ENCODE peak calls at places on chromosomes 1 and 21, in seven cellular contexts. One of them, this sample, is unnamed.

GRCh38 chr1:25568090-25568833 is 24.9 kb downstream of the LDLRAP1 start:
- DNase-seq in kidney: no peak
- DNase-seq in iPS-NIHi11: peak
- DNase-seq in pons: peak
- DNase-seq in lung: no peak
- DNase-seq in pancreas: no peak
- DNase-seq in H7: peak
- DNase-seq in this sample: no peak

GRCh38 chr1:1908506-1908791 is 6.6 kb upstream of the CALML6 start:
- DNase-seq in kidney: peak
- DNase-seq in iPS-NIHi11: peak
- DNase-seq in pons: no peak
- DNase-seq in lung: no peak
- DNase-seq in pancreas: no peak
- DNase-seq in H7: no peak
- DNase-seq in this sample: no peak

GRCh38 chr1:183472488-183473285 is at the start of gene SMG7:
- DNase-seq in kidney: peak
- DNase-seq in iPS-NIHi11: peak
- DNase-seq in pons: peak
- DNase-seq in lung: peak
- DNase-seq in pancreas: peak
- DNase-seq in H7: peak
- DNase-seq in this sample: peak

GRCh38 chr1:170807432-170807831 is 127.9 kb upstream of the MROH9 start:
- DNase-seq in kidney: no peak
- DNase-seq in iPS-NIHi11: no peak
- DNase-seq in pons: no peak
- DNase-seq in lung: no peak
- DNase-seq in pancreas: no peak
- DNase-seq in H7: no peak
- DNase-seq in this sample: no peak

GRCh38 chr1:202967684-202968281 is 726 bp upstream of the CYB5R1 start:
- DNase-seq in kidney: no peak
- DNase-seq in iPS-NIHi11: no peak
- DNase-seq in pons: peak
- DNase-seq in lung: no peak
- DNase-seq in pancreas: no peak
- DNase-seq in H7: peak
- DNase-seq in this sample: no peak

GRCh38 chr1:30572192-30572591 is 151.2 kb downstream of the MATN1 start:
- DNase-seq in kidney: no peak
- DNase-seq in iPS-NIHi11: no peak
- DNase-seq in pons: no peak
- DNase-seq in lung: no peak
- DNase-seq in pancreas: no peak
- DNase-seq in H7: no peak
- DNase-seq in this sample: no peak

GRCh38 chr21:14454642-14455009 is 71.7 kb upstream of the HSPA13 start:
- DNase-seq in kidney: no peak
- DNase-seq in iPS-NIHi11: no peak
- DNase-seq in pons: no peak
- DNase-seq in lung: no peak
- DNase-seq in pancreas: no peak
- DNase-seq in H7: no peak
- DNase-seq in this sample: no peak

GRCh38 chr1:78045850-78046778 is at the start of gene GIPC2:
- DNase-seq in kidney: no peak
- DNase-seq in iPS-NIHi11: peak
- DNase-seq in pons: no peak
- DNase-seq in lung: no peak
- DNase-seq in pancreas: peak
- DNase-seq in H7: peak
- DNase-seq in this sample: peak

GRCh38 chr1:9239622-9240401 is 5.2 kb downstream of the H6PD start:
- DNase-seq in kidney: no peak
- DNase-seq in iPS-NIHi11: no peak
- DNase-seq in pons: peak
- DNase-seq in lung: peak
- DNase-seq in pancreas: no peak
- DNase-seq in H7: no peak
- DNase-seq in this sample: no peak

GRCh38 chr1:110800079-110800478 is 72.9 kb upstream of the CD53 start:
- DNase-seq in kidney: no peak
- DNase-seq in iPS-NIHi11: no peak
- DNase-seq in pons: no peak
- DNase-seq in lung: no peak
- DNase-seq in pancreas: no peak
- DNase-seq in H7: no peak
- DNase-seq in this sample: no peak

GRCh38 chr1:152325111-152325510 is at the start of gene FLG:
- DNase-seq in kidney: no peak
- DNase-seq in iPS-NIHi11: no peak
- DNase-seq in pons: no peak
- DNase-seq in lung: no peak
- DNase-seq in pancreas: no peak
- DNase-seq in H7: no peak
- DNase-seq in this sample: no peak

GRCh38 chr1:42146916-42147320 is 6.3 kb upstream of the GUCA2B start:
- DNase-seq in kidney: peak
- DNase-seq in iPS-NIHi11: peak
- DNase-seq in pons: peak
- DNase-seq in lung: peak
- DNase-seq in pancreas: peak
- DNase-seq in H7: peak
- DNase-seq in this sample: peak

GRCh38 chr21:45283611-45284455 is 3.9 kb downstream of the POFUT2 start:
- DNase-seq in kidney: peak
- DNase-seq in iPS-NIHi11: peak
- DNase-seq in pons: no peak
- DNase-seq in lung: no peak
- DNase-seq in pancreas: no peak
- DNase-seq in H7: no peak
- DNase-seq in this sample: no peak

GRCh38 chr1:241323510-241323909 is 33.5 kb downstream of the RGS7 start:
- DNase-seq in kidney: no peak
- DNase-seq in iPS-NIHi11: peak
- DNase-seq in pons: no peak
- DNase-seq in lung: no peak
- DNase-seq in pancreas: no peak
- DNase-seq in H7: peak
- DNase-seq in this sample: peak

GRCh38 chr1:47781171-47781959 is 215.8 kb downstream of the TRABD2B start:
- DNase-seq in kidney: no peak
- DNase-seq in iPS-NIHi11: no peak
- DNase-seq in pons: no peak
- DNase-seq in lung: peak
- DNase-seq in pancreas: no peak
- DNase-seq in H7: no peak
- DNase-seq in this sample: no peak

GRCh38 chr1:244667797-244668196 is 14.9 kb downstream of the DESI2 start:
- DNase-seq in kidney: no peak
- DNase-seq in iPS-NIHi11: no peak
- DNase-seq in pons: no peak
- DNase-seq in lung: no peak
- DNase-seq in pancreas: no peak
- DNase-seq in H7: no peak
- DNase-seq in this sample: no peak

GRCh38 chr1:42221952-42222606 is 57.5 kb upstream of the GUCA2A start:
- DNase-seq in kidney: no peak
- DNase-seq in iPS-NIHi11: no peak
- DNase-seq in pons: no peak
- DNase-seq in lung: no peak
- DNase-seq in pancreas: no peak
- DNase-seq in H7: no peak
- DNase-seq in this sample: no peak

GRCh38 chr1:7218210-7218832 is 433.1 kb downstream of the CAMTA1 start:
- DNase-seq in kidney: no peak
- DNase-seq in iPS-NIHi11: peak
- DNase-seq in pons: peak
- DNase-seq in lung: no peak
- DNase-seq in pancreas: no peak
- DNase-seq in H7: peak
- DNase-seq in this sample: no peak

GRCh38 chr1:39701092-39701460 is 9.8 kb upstream of the HPCAL4 start:
- DNase-seq in kidney: no peak
- DNase-seq in iPS-NIHi11: no peak
- DNase-seq in pons: no peak
- DNase-seq in lung: no peak
- DNase-seq in pancreas: peak
- DNase-seq in H7: no peak
- DNase-seq in this sample: no peak

GRCh38 chr1:60935599-60935990 is 146.8 kb upstream of the NFIA start:
- DNase-seq in kidney: no peak
- DNase-seq in iPS-NIHi11: no peak
- DNase-seq in pons: no peak
- DNase-seq in lung: no peak
- DNase-seq in pancreas: no peak
- DNase-seq in H7: no peak
- DNase-seq in this sample: no peak

GRCh38 chr1:29825274-29825940 is 589.1 kb downstream of the PTPRU start:
- DNase-seq in kidney: no peak
- DNase-seq in iPS-NIHi11: no peak
- DNase-seq in pons: no peak
- DNase-seq in lung: no peak
- DNase-seq in pancreas: no peak
- DNase-seq in H7: no peak
- DNase-seq in this sample: no peak

GRCh38 chr1:167197692-167198091 is 23.0 kb upstream of the POU2F1 start:
- DNase-seq in kidney: no peak
- DNase-seq in iPS-NIHi11: no peak
- DNase-seq in pons: no peak
- DNase-seq in lung: no peak
- DNase-seq in pancreas: no peak
- DNase-seq in H7: no peak
- DNase-seq in this sample: no peak

GRCh38 chr1:181855380-181855779 is 206.1 kb downstream of the ZNF648 start:
- DNase-seq in kidney: no peak
- DNase-seq in iPS-NIHi11: no peak
- DNase-seq in pons: no peak
- DNase-seq in lung: no peak
- DNase-seq in pancreas: no peak
- DNase-seq in H7: no peak
- DNase-seq in this sample: no peak

GRCh38 chr1:85258536-85259117 is 835 bp downstream of the C1orf52 start:
- DNase-seq in kidney: no peak
- DNase-seq in iPS-NIHi11: no peak
- DNase-seq in pons: no peak
- DNase-seq in lung: no peak
- DNase-seq in pancreas: no peak
- DNase-seq in H7: no peak
- DNase-seq in this sample: no peak

GRCh38 chr1:168921514-168922106 is 184.9 kb upstream of the ATP1B1 start:
- DNase-seq in kidney: no peak
- DNase-seq in iPS-NIHi11: no peak
- DNase-seq in pons: no peak
- DNase-seq in lung: no peak
- DNase-seq in pancreas: no peak
- DNase-seq in H7: no peak
- DNase-seq in this sample: no peak